ENCODE peak calls at places on chromosomes 6 and 20, in nine cellular contexts. One of them, this sample, is unnamed.

GRCh38 chr6:145028144-145028818 is 707.0 kb downstream of the EPM2A start:
- DNase-seq in cardiac muscle cell: peak
- DNase-seq in anterior cingulate cortex: no peak
- DNase-seq in T-helper 1 cell: no peak
- DNase-seq in AG04450: no peak
- DNase-seq in GM10248: peak
- DNase-seq in NCI-H345: no peak
- DNase-seq in activated effector memory CD4-positive, alpha-beta T cell treated with anti-CD3 and anti-CD28 coated beads, Interleukin-2, amount 50 U/mL, for 16 hours: no peak
- DNase-seq in body of pancreas: no peak
- DNase-seq in this sample: no peak

GRCh38 chr20:18985551-18985950 is 172.0 kb downstream of the SCP2D1 start:
- DNase-seq in cardiac muscle cell: no peak
- DNase-seq in T-helper 1 cell: no peak
- DNase-seq in activated effector memory CD4-positive, alpha-beta T cell treated with anti-CD3 and anti-CD28 coated beads, Interleukin-2, amount 50 U/mL, for 16 hours: no peak
- DNase-seq in anterior cingulate cortex: no peak
- DNase-seq in GM10248: no peak
- DNase-seq in body of pancreas: no peak
- DNase-seq in NCI-H345: no peak
- DNase-seq in AG04450: no peak
- DNase-seq in this sample: no peak

GRCh38 chr6:40825085-40825484 is 213.9 kb downstream of the UNC5CL start:
- DNase-seq in anterior cingulate cortex: no peak
- DNase-seq in GM10248: no peak
- DNase-seq in AG04450: no peak
- DNase-seq in cardiac muscle cell: no peak
- DNase-seq in NCI-H345: no peak
- DNase-seq in T-helper 1 cell: no peak
- DNase-seq in body of pancreas: no peak
- DNase-seq in activated effector memory CD4-positive, alpha-beta T cell treated with anti-CD3 and anti-CD28 coated beads, Interleukin-2, amount 50 U/mL, for 16 hours: no peak
- DNase-seq in this sample: no peak

GRCh38 chr6:10567256-10568041 is 46.3 kb downstream of the GCNT2 start:
- DNase-seq in anterior cingulate cortex: no peak
- DNase-seq in GM10248: no peak
- DNase-seq in cardiac muscle cell: no peak
- DNase-seq in activated effector memory CD4-positive, alpha-beta T cell treated with anti-CD3 and anti-CD28 coated beads, Interleukin-2, amount 50 U/mL, for 16 hours: no peak
- DNase-seq in T-helper 1 cell: no peak
- DNase-seq in AG04450: no peak
- DNase-seq in NCI-H345: no peak
- DNase-seq in body of pancreas: no peak
- DNase-seq in this sample: peak

GRCh38 chr6:157050537-157051280 is 272.6 kb downstream of the TMEM242 start:
- DNase-seq in T-helper 1 cell: no peak
- DNase-seq in activated effector memory CD4-positive, alpha-beta T cell treated with anti-CD3 and anti-CD28 coated beads, Interleukin-2, amount 50 U/mL, for 16 hours: no peak
- DNase-seq in GM10248: no peak
- DNase-seq in AG04450: no peak
- DNase-seq in body of pancreas: no peak
- DNase-seq in anterior cingulate cortex: no peak
- DNase-seq in cardiac muscle cell: no peak
- DNase-seq in NCI-H345: no peak
- DNase-seq in this sample: no peak

GRCh38 chr20:8223096-8223870 is 91.2 kb downstream of the PLCB1 start:
- DNase-seq in activated effector memory CD4-positive, alpha-beta T cell treated with anti-CD3 and anti-CD28 coated beads, Interleukin-2, amount 50 U/mL, for 16 hours: no peak
- DNase-seq in body of pancreas: no peak
- DNase-seq in AG04450: peak
- DNase-seq in cardiac muscle cell: no peak
- DNase-seq in GM10248: no peak
- DNase-seq in NCI-H345: no peak
- DNase-seq in anterior cingulate cortex: no peak
- DNase-seq in T-helper 1 cell: no peak
- DNase-seq in this sample: no peak

GRCh38 chr6:19554356-19555225 is 282.6 kb upstream of the ID4 start:
- DNase-seq in AG04450: no peak
- DNase-seq in body of pancreas: peak
- DNase-seq in cardiac muscle cell: peak
- DNase-seq in anterior cingulate cortex: no peak
- DNase-seq in activated effector memory CD4-positive, alpha-beta T cell treated with anti-CD3 and anti-CD28 coated beads, Interleukin-2, amount 50 U/mL, for 16 hours: no peak
- DNase-seq in T-helper 1 cell: no peak
- DNase-seq in NCI-H345: peak
- DNase-seq in GM10248: no peak
- DNase-seq in this sample: no peak

GRCh38 chr6:87901613-87902012 is 146.0 kb upstream of the SPACA1 start:
- DNase-seq in AG04450: no peak
- DNase-seq in body of pancreas: no peak
- DNase-seq in activated effector memory CD4-positive, alpha-beta T cell treated with anti-CD3 and anti-CD28 coated beads, Interleukin-2, amount 50 U/mL, for 16 hours: no peak
- DNase-seq in T-helper 1 cell: no peak
- DNase-seq in NCI-H345: no peak
- DNase-seq in GM10248: no peak
- DNase-seq in cardiac muscle cell: no peak
- DNase-seq in anterior cingulate cortex: no peak
- DNase-seq in this sample: no peak

GRCh38 chr6:11712760-11713159 is 65.8 kb downstream of the ADTRP start:
- DNase-seq in T-helper 1 cell: no peak
- DNase-seq in body of pancreas: no peak
- DNase-seq in AG04450: no peak
- DNase-seq in anterior cingulate cortex: no peak
- DNase-seq in NCI-H345: no peak
- DNase-seq in cardiac muscle cell: no peak
- DNase-seq in GM10248: no peak
- DNase-seq in activated effector memory CD4-positive, alpha-beta T cell treated with anti-CD3 and anti-CD28 coated beads, Interleukin-2, amount 50 U/mL, for 16 hours: peak
- DNase-seq in this sample: no peak

GRCh38 chr6:91486200-91486599 is 899.3 kb upstream of the MAP3K7 start:
- DNase-seq in anterior cingulate cortex: no peak
- DNase-seq in T-helper 1 cell: no peak
- DNase-seq in GM10248: no peak
- DNase-seq in cardiac muscle cell: no peak
- DNase-seq in body of pancreas: no peak
- DNase-seq in AG04450: no peak
- DNase-seq in NCI-H345: no peak
- DNase-seq in activated effector memory CD4-positive, alpha-beta T cell treated with anti-CD3 and anti-CD28 coated beads, Interleukin-2, amount 50 U/mL, for 16 hours: no peak
- DNase-seq in this sample: no peak

GRCh38 chr6:33343953-33344611 is 26.5 kb upstream of the ZBTB22 start:
- DNase-seq in body of pancreas: no peak
- DNase-seq in anterior cingulate cortex: no peak
- DNase-seq in GM10248: peak
- DNase-seq in AG04450: no peak
- DNase-seq in NCI-H345: no peak
- DNase-seq in activated effector memory CD4-positive, alpha-beta T cell treated with anti-CD3 and anti-CD28 coated beads, Interleukin-2, amount 50 U/mL, for 16 hours: peak
- DNase-seq in T-helper 1 cell: peak
- DNase-seq in cardiac muscle cell: no peak
- DNase-seq in this sample: no peak

GRCh38 chr20:25294459-25295385 is 46.8 kb downstream of the PYGB start:
- DNase-seq in body of pancreas: no peak
- DNase-seq in activated effector memory CD4-positive, alpha-beta T cell treated with anti-CD3 and anti-CD28 coated beads, Interleukin-2, amount 50 U/mL, for 16 hours: peak
- DNase-seq in GM10248: peak
- DNase-seq in AG04450: no peak
- DNase-seq in cardiac muscle cell: peak
- DNase-seq in NCI-H345: peak
- DNase-seq in T-helper 1 cell: no peak
- DNase-seq in anterior cingulate cortex: peak
- DNase-seq in this sample: no peak

GRCh38 chr6:135901776-135902524 is 50.4 kb downstream of the PDE7B start:
- DNase-seq in GM10248: no peak
- DNase-seq in T-helper 1 cell: no peak
- DNase-seq in activated effector memory CD4-positive, alpha-beta T cell treated with anti-CD3 and anti-CD28 coated beads, Interleukin-2, amount 50 U/mL, for 16 hours: no peak
- DNase-seq in AG04450: peak
- DNase-seq in cardiac muscle cell: no peak
- DNase-seq in NCI-H345: no peak
- DNase-seq in anterior cingulate cortex: no peak
- DNase-seq in body of pancreas: peak
- DNase-seq in this sample: no peak

GRCh38 chr20:21340991-21341722 is 38.0 kb downstream of the XRN2 start:
- DNase-seq in T-helper 1 cell: no peak
- DNase-seq in AG04450: no peak
- DNase-seq in anterior cingulate cortex: no peak
- DNase-seq in NCI-H345: no peak
- DNase-seq in cardiac muscle cell: no peak
- DNase-seq in activated effector memory CD4-positive, alpha-beta T cell treated with anti-CD3 and anti-CD28 coated beads, Interleukin-2, amount 50 U/mL, for 16 hours: no peak
- DNase-seq in GM10248: no peak
- DNase-seq in body of pancreas: no peak
- DNase-seq in this sample: no peak

GRCh38 chr20:768426-768978 is at the start of gene SLC52A3:
- DNase-seq in cardiac muscle cell: peak
- DNase-seq in anterior cingulate cortex: no peak
- DNase-seq in NCI-H345: no peak
- DNase-seq in GM10248: no peak
- DNase-seq in activated effector memory CD4-positive, alpha-beta T cell treated with anti-CD3 and anti-CD28 coated beads, Interleukin-2, amount 50 U/mL, for 16 hours: no peak
- DNase-seq in AG04450: no peak
- DNase-seq in body of pancreas: peak
- DNase-seq in T-helper 1 cell: no peak
- DNase-seq in this sample: no peak

GRCh38 chr6:133947302-133947900 is 5.6 kb upstream of the TBPL1 start:
- DNase-seq in GM10248: no peak
- DNase-seq in anterior cingulate cortex: no peak
- DNase-seq in T-helper 1 cell: no peak
- DNase-seq in cardiac muscle cell: no peak
- DNase-seq in NCI-H345: peak
- DNase-seq in body of pancreas: peak
- DNase-seq in AG04450: no peak
- DNase-seq in activated effector memory CD4-positive, alpha-beta T cell treated with anti-CD3 and anti-CD28 coated beads, Interleukin-2, amount 50 U/mL, for 16 hours: no peak
- DNase-seq in this sample: no peak

GRCh38 chr6:2940010-2940850 is 31.1 kb downstream of the SERPINB6 start:
- DNase-seq in NCI-H345: no peak
- DNase-seq in GM10248: peak
- DNase-seq in T-helper 1 cell: peak
- DNase-seq in activated effector memory CD4-positive, alpha-beta T cell treated with anti-CD3 and anti-CD28 coated beads, Interleukin-2, amount 50 U/mL, for 16 hours: peak
- DNase-seq in anterior cingulate cortex: no peak
- DNase-seq in cardiac muscle cell: no peak
- DNase-seq in body of pancreas: no peak
- DNase-seq in AG04450: no peak
- DNase-seq in this sample: no peak

GRCh38 chr20:59403962-59404314 is 103.5 kb downstream of the EDN3 start:
- DNase-seq in T-helper 1 cell: no peak
- DNase-seq in activated effector memory CD4-positive, alpha-beta T cell treated with anti-CD3 and anti-CD28 coated beads, Interleukin-2, amount 50 U/mL, for 16 hours: no peak
- DNase-seq in body of pancreas: no peak
- DNase-seq in anterior cingulate cortex: no peak
- DNase-seq in AG04450: no peak
- DNase-seq in GM10248: no peak
- DNase-seq in NCI-H345: no peak
- DNase-seq in cardiac muscle cell: peak
- DNase-seq in this sample: no peak

GRCh38 chr6:161631676-161632194 is 357.9 kb upstream of the AGPAT4 start:
- DNase-seq in AG04450: no peak
- DNase-seq in body of pancreas: no peak
- DNase-seq in GM10248: no peak
- DNase-seq in NCI-H345: no peak
- DNase-seq in T-helper 1 cell: no peak
- DNase-seq in cardiac muscle cell: no peak
- DNase-seq in anterior cingulate cortex: no peak
- DNase-seq in activated effector memory CD4-positive, alpha-beta T cell treated with anti-CD3 and anti-CD28 coated beads, Interleukin-2, amount 50 U/mL, for 16 hours: no peak
- DNase-seq in this sample: no peak

GRCh38 chr6:127937102-127937501 is 36.2 kb upstream of the THEMIS start:
- DNase-seq in anterior cingulate cortex: no peak
- DNase-seq in NCI-H345: no peak
- DNase-seq in cardiac muscle cell: no peak
- DNase-seq in GM10248: no peak
- DNase-seq in T-helper 1 cell: no peak
- DNase-seq in AG04450: no peak
- DNase-seq in body of pancreas: no peak
- DNase-seq in activated effector memory CD4-positive, alpha-beta T cell treated with anti-CD3 and anti-CD28 coated beads, Interleukin-2, amount 50 U/mL, for 16 hours: no peak
- DNase-seq in this sample: no peak

GRCh38 chr6:155543141-155543870 is 87.7 kb upstream of the NOX3 start:
- DNase-seq in activated effector memory CD4-positive, alpha-beta T cell treated with anti-CD3 and anti-CD28 coated beads, Interleukin-2, amount 50 U/mL, for 16 hours: no peak
- DNase-seq in anterior cingulate cortex: no peak
- DNase-seq in GM10248: no peak
- DNase-seq in NCI-H345: no peak
- DNase-seq in T-helper 1 cell: no peak
- DNase-seq in cardiac muscle cell: peak
- DNase-seq in body of pancreas: no peak
- DNase-seq in AG04450: no peak
- DNase-seq in this sample: no peak

GRCh38 chr20:61868006-61868405 is 197.7 kb downstream of the TAF4 start:
- DNase-seq in body of pancreas: no peak
- DNase-seq in AG04450: no peak
- DNase-seq in T-helper 1 cell: no peak
- DNase-seq in GM10248: no peak
- DNase-seq in activated effector memory CD4-positive, alpha-beta T cell treated with anti-CD3 and anti-CD28 coated beads, Interleukin-2, amount 50 U/mL, for 16 hours: no peak
- DNase-seq in NCI-H345: no peak
- DNase-seq in cardiac muscle cell: no peak
- DNase-seq in anterior cingulate cortex: no peak
- DNase-seq in this sample: no peak

GRCh38 chr6:119313937-119314893 is 35.3 kb downstream of the MAN1A1 start:
- DNase-seq in GM10248: no peak
- DNase-seq in anterior cingulate cortex: no peak
- DNase-seq in T-helper 1 cell: no peak
- DNase-seq in body of pancreas: no peak
- DNase-seq in activated effector memory CD4-positive, alpha-beta T cell treated with anti-CD3 and anti-CD28 coated beads, Interleukin-2, amount 50 U/mL, for 16 hours: no peak
- DNase-seq in cardiac muscle cell: peak
- DNase-seq in NCI-H345: no peak
- DNase-seq in AG04450: no peak
- DNase-seq in this sample: no peak

GRCh38 chr6:22036267-22036666 is 260.6 kb downstream of the PRL start:
- DNase-seq in anterior cingulate cortex: no peak
- DNase-seq in AG04450: no peak
- DNase-seq in NCI-H345: peak
- DNase-seq in T-helper 1 cell: no peak
- DNase-seq in cardiac muscle cell: peak
- DNase-seq in body of pancreas: peak
- DNase-seq in GM10248: no peak
- DNase-seq in activated effector memory CD4-positive, alpha-beta T cell treated with anti-CD3 and anti-CD28 coated beads, Interleukin-2, amount 50 U/mL, for 16 hours: no peak
- DNase-seq in this sample: no peak

GRCh38 chr6:51494342-51494741 is 593.1 kb downstream of the PKHD1 start:
- DNase-seq in body of pancreas: no peak
- DNase-seq in activated effector memory CD4-positive, alpha-beta T cell treated with anti-CD3 and anti-CD28 coated beads, Interleukin-2, amount 50 U/mL, for 16 hours: no peak
- DNase-seq in anterior cingulate cortex: no peak
- DNase-seq in AG04450: no peak
- DNase-seq in cardiac muscle cell: no peak
- DNase-seq in NCI-H345: no peak
- DNase-seq in GM10248: no peak
- DNase-seq in T-helper 1 cell: no peak
- DNase-seq in this sample: no peak

GRCh38 chr6:74087898-74088297 is 391.9 kb downstream of the CD109 start:
- DNase-seq in anterior cingulate cortex: no peak
- DNase-seq in NCI-H345: no peak
- DNase-seq in AG04450: peak
- DNase-seq in cardiac muscle cell: no peak
- DNase-seq in activated effector memory CD4-positive, alpha-beta T cell treated with anti-CD3 and anti-CD28 coated beads, Interleukin-2, amount 50 U/mL, for 16 hours: no peak
- DNase-seq in T-helper 1 cell: no peak
- DNase-seq in body of pancreas: no peak
- DNase-seq in GM10248: no peak
- DNase-seq in this sample: no peak

GRCh38 chr6:21158149-21158548 is 435.4 kb upstream of the SOX4 start:
- DNase-seq in AG04450: no peak
- DNase-seq in GM10248: no peak
- DNase-seq in activated effector memory CD4-positive, alpha-beta T cell treated with anti-CD3 and anti-CD28 coated beads, Interleukin-2, amount 50 U/mL, for 16 hours: no peak
- DNase-seq in body of pancreas: no peak
- DNase-seq in cardiac muscle cell: no peak
- DNase-seq in anterior cingulate cortex: no peak
- DNase-seq in T-helper 1 cell: no peak
- DNase-seq in NCI-H345: no peak
- DNase-seq in this sample: no peak

GRCh38 chr6:109008061-109008460 is 86.6 kb downstream of the SESN1 start:
- DNase-seq in GM10248: peak
- DNase-seq in cardiac muscle cell: no peak
- DNase-seq in NCI-H345: no peak
- DNase-seq in anterior cingulate cortex: no peak
- DNase-seq in T-helper 1 cell: no peak
- DNase-seq in activated effector memory CD4-positive, alpha-beta T cell treated with anti-CD3 and anti-CD28 coated beads, Interleukin-2, amount 50 U/mL, for 16 hours: no peak
- DNase-seq in AG04450: no peak
- DNase-seq in body of pancreas: no peak
- DNase-seq in this sample: no peak

GRCh38 chr20:18543216-18543615 is 24.0 kb upstream of the SMIM26 start:
- DNase-seq in body of pancreas: no peak
- DNase-seq in NCI-H345: no peak
- DNase-seq in activated effector memory CD4-positive, alpha-beta T cell treated with anti-CD3 and anti-CD28 coated beads, Interleukin-2, amount 50 U/mL, for 16 hours: no peak
- DNase-seq in AG04450: no peak
- DNase-seq in cardiac muscle cell: no peak
- DNase-seq in anterior cingulate cortex: no peak
- DNase-seq in T-helper 1 cell: no peak
- DNase-seq in GM10248: no peak
- DNase-seq in this sample: no peak

GRCh38 chr20:57389695-57390603 is 1.2 kb upstream of the RBM38 start:
- DNase-seq in T-helper 1 cell: peak
- DNase-seq in anterior cingulate cortex: no peak
- DNase-seq in GM10248: peak
- DNase-seq in activated effector memory CD4-positive, alpha-beta T cell treated with anti-CD3 and anti-CD28 coated beads, Interleukin-2, amount 50 U/mL, for 16 hours: peak
- DNase-seq in cardiac muscle cell: no peak
- DNase-seq in NCI-H345: no peak
- DNase-seq in body of pancreas: peak
- DNase-seq in AG04450: no peak
- DNase-seq in this sample: no peak

GRCh38 chr6:26432622-26433021 is 7.7 kb upstream of the BTN3A3 start:
- DNase-seq in body of pancreas: no peak
- DNase-seq in GM10248: no peak
- DNase-seq in anterior cingulate cortex: no peak
- DNase-seq in cardiac muscle cell: no peak
- DNase-seq in T-helper 1 cell: no peak
- DNase-seq in activated effector memory CD4-positive, alpha-beta T cell treated with anti-CD3 and anti-CD28 coated beads, Interleukin-2, amount 50 U/mL, for 16 hours: no peak
- DNase-seq in AG04450: no peak
- DNase-seq in NCI-H345: no peak
- DNase-seq in this sample: no peak